ENCODE peak calls at places on chromosomes 12 and 14, in ten cellular contexts. One of them, this sample, is unnamed.

GRCh38 chr12:72296389-72296788 is 24.2 kb downstream of the TRHDE start:
- DNase-seq in lower lobe of right lung: no peak
- DNase-seq in adrenal gland: no peak
- DNase-seq in fibroblast of the aortic adventitia: no peak
- DNase-seq in neural crest cell: no peak
- DNase-seq in fibroblast of pulmonary artery: no peak
- DNase-seq in kidney: peak; percentile 43
- DNase-seq in astrocyte of the spinal cord: peak; percentile 89
- DNase-seq in upper lobe of right lung: no peak
- DNase-seq in GM20000: no peak
- DNase-seq in this sample: no peak

GRCh38 chr12:116454076-116454475 is 105.1 kb upstream of the MAP1LC3B2 start:
- DNase-seq in lower lobe of right lung: no peak
- DNase-seq in adrenal gland: no peak
- DNase-seq in fibroblast of the aortic adventitia: no peak
- DNase-seq in neural crest cell: no peak
- DNase-seq in fibroblast of pulmonary artery: no peak
- DNase-seq in kidney: peak; percentile 29
- DNase-seq in astrocyte of the spinal cord: no peak
- DNase-seq in upper lobe of right lung: no peak
- DNase-seq in GM20000: no peak
- DNase-seq in this sample: no peak

GRCh38 chr14:73753887-73754880 is 40.0 kb upstream of the PNMA1 start:
- DNase-seq in lower lobe of right lung: no peak
- DNase-seq in adrenal gland: peak; percentile 29
- DNase-seq in fibroblast of the aortic adventitia: no peak
- DNase-seq in neural crest cell: no peak
- DNase-seq in fibroblast of pulmonary artery: no peak
- DNase-seq in kidney: no peak
- DNase-seq in astrocyte of the spinal cord: peak; percentile 35
- DNase-seq in upper lobe of right lung: no peak
- DNase-seq in GM20000: peak; percentile 74
- DNase-seq in this sample: no peak

GRCh38 chr14:22428681-22429315 is 160.2 kb downstream of the DAD1 start:
- DNase-seq in lower lobe of right lung: no peak
- DNase-seq in adrenal gland: no peak
- DNase-seq in fibroblast of the aortic adventitia: peak; percentile 59
- DNase-seq in neural crest cell: no peak
- DNase-seq in fibroblast of pulmonary artery: peak; percentile 73
- DNase-seq in kidney: no peak
- DNase-seq in astrocyte of the spinal cord: no peak
- DNase-seq in upper lobe of right lung: no peak
- DNase-seq in GM20000: no peak
- DNase-seq in this sample: no peak

GRCh38 chr14:73457050-73457934 is 1.1 kb downstream of the NUMB start:
- DNase-seq in lower lobe of right lung: peak; percentile 63
- DNase-seq in adrenal gland: no peak
- DNase-seq in fibroblast of the aortic adventitia: no peak
- DNase-seq in neural crest cell: peak; percentile 18
- DNase-seq in fibroblast of pulmonary artery: no peak
- DNase-seq in kidney: peak; percentile 86
- DNase-seq in astrocyte of the spinal cord: peak; percentile 28
- DNase-seq in upper lobe of right lung: peak; percentile 72
- DNase-seq in GM20000: no peak
- DNase-seq in this sample: peak; percentile 55

GRCh38 chr12:27525373-27525772 is 1.4 kb downstream of the PPFIBP1 start:
- DNase-seq in lower lobe of right lung: no peak
- DNase-seq in adrenal gland: no peak
- DNase-seq in fibroblast of the aortic adventitia: peak; percentile 85
- DNase-seq in neural crest cell: no peak
- DNase-seq in fibroblast of pulmonary artery: peak; percentile 93
- DNase-seq in kidney: no peak
- DNase-seq in astrocyte of the spinal cord: peak; percentile 82
- DNase-seq in upper lobe of right lung: no peak
- DNase-seq in GM20000: no peak
- DNase-seq in this sample: no peak

GRCh38 chr12:122730215-122731014 is at the start of gene HCAR1:
- DNase-seq in lower lobe of right lung: no peak
- DNase-seq in adrenal gland: no peak
- DNase-seq in fibroblast of the aortic adventitia: peak; percentile 30
- DNase-seq in neural crest cell: no peak
- DNase-seq in fibroblast of pulmonary artery: peak; percentile 25
- DNase-seq in kidney: no peak
- DNase-seq in astrocyte of the spinal cord: peak; percentile 55
- DNase-seq in upper lobe of right lung: no peak
- DNase-seq in GM20000: no peak
- DNase-seq in this sample: no peak

GRCh38 chr14:83712730-83713129 is 1817.2 kb upstream of the FLRT2 start:
- DNase-seq in lower lobe of right lung: no peak
- DNase-seq in adrenal gland: no peak
- DNase-seq in fibroblast of the aortic adventitia: no peak
- DNase-seq in neural crest cell: no peak
- DNase-seq in fibroblast of pulmonary artery: no peak
- DNase-seq in kidney: no peak
- DNase-seq in astrocyte of the spinal cord: no peak
- DNase-seq in upper lobe of right lung: no peak
- DNase-seq in GM20000: no peak
- DNase-seq in this sample: no peak

GRCh38 chr14:96267336-96267735 is 11.3 kb downstream of the BDKRB1 start:
- DNase-seq in lower lobe of right lung: no peak
- DNase-seq in adrenal gland: no peak
- DNase-seq in fibroblast of the aortic adventitia: peak; percentile 92
- DNase-seq in neural crest cell: no peak
- DNase-seq in fibroblast of pulmonary artery: peak; percentile 79
- DNase-seq in kidney: no peak
- DNase-seq in astrocyte of the spinal cord: peak; percentile 50
- DNase-seq in upper lobe of right lung: no peak
- DNase-seq in GM20000: no peak
- DNase-seq in this sample: no peak

GRCh38 chr12:94169966-94170689 is 21.8 kb downstream of the PLXNC1 start:
- DNase-seq in lower lobe of right lung: no peak
- DNase-seq in adrenal gland: no peak
- DNase-seq in fibroblast of the aortic adventitia: no peak
- DNase-seq in neural crest cell: no peak
- DNase-seq in fibroblast of pulmonary artery: no peak
- DNase-seq in kidney: no peak
- DNase-seq in astrocyte of the spinal cord: no peak
- DNase-seq in upper lobe of right lung: no peak
- DNase-seq in GM20000: no peak
- DNase-seq in this sample: no peak
- TF ChIP-seq CTCF in lower lobe of right lung: no peak
- TF ChIP-seq CTCF in adrenal gland: no peak
- TF ChIP-seq CTCF in fibroblast of the aortic adventitia: no peak
- TF ChIP-seq CTCF in neural crest cell: no peak
- TF ChIP-seq CTCF in fibroblast of pulmonary artery: no peak
- TF ChIP-seq CTCF in kidney: no peak
- TF ChIP-seq CTCF in astrocyte of the spinal cord: no peak
- TF ChIP-seq CTCF in upper lobe of right lung: no peak
- TF ChIP-seq CTCF in GM20000: no peak
- TF ChIP-seq CTCF in this sample: no peak

GRCh38 chr12:126616441-126616840 is 1551.2 kb downstream of the AACS start:
- DNase-seq in lower lobe of right lung: no peak
- DNase-seq in adrenal gland: no peak
- DNase-seq in fibroblast of the aortic adventitia: no peak
- DNase-seq in neural crest cell: no peak
- DNase-seq in fibroblast of pulmonary artery: no peak
- DNase-seq in kidney: no peak
- DNase-seq in astrocyte of the spinal cord: no peak
- DNase-seq in upper lobe of right lung: no peak
- DNase-seq in GM20000: no peak
- DNase-seq in this sample: no peak

GRCh38 chr12:126617312-126617711 is 1552.1 kb downstream of the AACS start:
- DNase-seq in lower lobe of right lung: no peak
- DNase-seq in adrenal gland: peak; percentile 17
- DNase-seq in fibroblast of the aortic adventitia: no peak
- DNase-seq in neural crest cell: peak; percentile 23
- DNase-seq in fibroblast of pulmonary artery: peak; percentile 19
- DNase-seq in kidney: no peak
- DNase-seq in astrocyte of the spinal cord: no peak
- DNase-seq in upper lobe of right lung: no peak
- DNase-seq in GM20000: no peak
- DNase-seq in this sample: no peak
- TF ChIP-seq CTCF in lower lobe of right lung: peak; percentile 20
- TF ChIP-seq CTCF in adrenal gland: no peak
- TF ChIP-seq CTCF in fibroblast of the aortic adventitia: no peak
- TF ChIP-seq CTCF in neural crest cell: peak; percentile 58
- TF ChIP-seq CTCF in fibroblast of pulmonary artery: peak; percentile 41
- TF ChIP-seq CTCF in kidney: peak; percentile 15
- TF ChIP-seq CTCF in astrocyte of the spinal cord: peak; percentile 30
- TF ChIP-seq CTCF in upper lobe of right lung: peak; percentile 31
- TF ChIP-seq CTCF in GM20000: no peak
- TF ChIP-seq CTCF in this sample: no peak

GRCh38 chr14:54839681-54840080 is 62.9 kb downstream of the GCH1 start:
- DNase-seq in lower lobe of right lung: no peak
- DNase-seq in adrenal gland: no peak
- DNase-seq in fibroblast of the aortic adventitia: peak; percentile 72
- DNase-seq in neural crest cell: no peak
- DNase-seq in fibroblast of pulmonary artery: peak; percentile 71
- DNase-seq in kidney: no peak
- DNase-seq in astrocyte of the spinal cord: peak; percentile 28
- DNase-seq in upper lobe of right lung: no peak
- DNase-seq in GM20000: no peak
- DNase-seq in this sample: no peak

GRCh38 chr14:54837508-54838149 is 65.0 kb downstream of the GCH1 start:
- DNase-seq in lower lobe of right lung: no peak
- DNase-seq in adrenal gland: no peak
- DNase-seq in fibroblast of the aortic adventitia: no peak
- DNase-seq in neural crest cell: no peak
- DNase-seq in fibroblast of pulmonary artery: no peak
- DNase-seq in kidney: no peak
- DNase-seq in astrocyte of the spinal cord: no peak
- DNase-seq in upper lobe of right lung: no peak
- DNase-seq in GM20000: no peak
- DNase-seq in this sample: no peak

GRCh38 chr14:54840336-54840735 is 62.3 kb downstream of the GCH1 start:
- DNase-seq in lower lobe of right lung: no peak
- DNase-seq in adrenal gland: no peak
- DNase-seq in fibroblast of the aortic adventitia: peak; percentile 15
- DNase-seq in neural crest cell: no peak
- DNase-seq in fibroblast of pulmonary artery: no peak
- DNase-seq in kidney: no peak
- DNase-seq in astrocyte of the spinal cord: no peak
- DNase-seq in upper lobe of right lung: no peak
- DNase-seq in GM20000: no peak
- DNase-seq in this sample: no peak

GRCh38 chr14:54838931-54839512 is 63.6 kb downstream of the GCH1 start:
- DNase-seq in lower lobe of right lung: no peak
- DNase-seq in adrenal gland: no peak
- DNase-seq in fibroblast of the aortic adventitia: no peak
- DNase-seq in neural crest cell: no peak
- DNase-seq in fibroblast of pulmonary artery: no peak
- DNase-seq in kidney: no peak
- DNase-seq in astrocyte of the spinal cord: no peak
- DNase-seq in upper lobe of right lung: no peak
- DNase-seq in GM20000: no peak
- DNase-seq in this sample: no peak

GRCh38 chr14:54840798-54841197 is 61.8 kb downstream of the GCH1 start:
- DNase-seq in lower lobe of right lung: no peak
- DNase-seq in adrenal gland: no peak
- DNase-seq in fibroblast of the aortic adventitia: no peak
- DNase-seq in neural crest cell: no peak
- DNase-seq in fibroblast of pulmonary artery: no peak
- DNase-seq in kidney: no peak
- DNase-seq in astrocyte of the spinal cord: no peak
- DNase-seq in upper lobe of right lung: no peak
- DNase-seq in GM20000: no peak
- DNase-seq in this sample: no peak
- TF ChIP-seq CTCF in lower lobe of right lung: no peak
- TF ChIP-seq CTCF in adrenal gland: no peak
- TF ChIP-seq CTCF in fibroblast of the aortic adventitia: no peak
- TF ChIP-seq CTCF in neural crest cell: no peak
- TF ChIP-seq CTCF in fibroblast of pulmonary artery: no peak
- TF ChIP-seq CTCF in kidney: no peak
- TF ChIP-seq CTCF in astrocyte of the spinal cord: no peak
- TF ChIP-seq CTCF in upper lobe of right lung: no peak
- TF ChIP-seq CTCF in GM20000: no peak
- TF ChIP-seq CTCF in this sample: no peak

GRCh38 chr14:67529947-67530935 is 2.8 kb upstream of the PLEKHH1 start:
- DNase-seq in lower lobe of right lung: no peak
- DNase-seq in adrenal gland: no peak
- DNase-seq in fibroblast of the aortic adventitia: no peak
- DNase-seq in neural crest cell: no peak
- DNase-seq in fibroblast of pulmonary artery: no peak
- DNase-seq in kidney: no peak
- DNase-seq in astrocyte of the spinal cord: no peak
- DNase-seq in upper lobe of right lung: no peak
- DNase-seq in GM20000: no peak
- DNase-seq in this sample: no peak

GRCh38 chr14:67533754-67534085 is 630 bp downstream of the PLEKHH1 start:
- DNase-seq in lower lobe of right lung: no peak
- DNase-seq in adrenal gland: peak; percentile 38
- DNase-seq in fibroblast of the aortic adventitia: no peak
- DNase-seq in neural crest cell: peak; percentile 15
- DNase-seq in fibroblast of pulmonary artery: no peak
- DNase-seq in kidney: no peak
- DNase-seq in astrocyte of the spinal cord: no peak
- DNase-seq in upper lobe of right lung: no peak
- DNase-seq in GM20000: no peak
- DNase-seq in this sample: no peak

GRCh38 chr14:67532606-67532997 is 488 bp upstream of the PLEKHH1 start:
- DNase-seq in lower lobe of right lung: no peak
- DNase-seq in adrenal gland: no peak
- DNase-seq in fibroblast of the aortic adventitia: no peak
- DNase-seq in neural crest cell: no peak
- DNase-seq in fibroblast of pulmonary artery: no peak
- DNase-seq in kidney: no peak
- DNase-seq in astrocyte of the spinal cord: no peak
- DNase-seq in upper lobe of right lung: no peak
- DNase-seq in GM20000: no peak
- DNase-seq in this sample: no peak

GRCh38 chr14:67536087-67536486 is 3.0 kb downstream of the PLEKHH1 start:
- DNase-seq in lower lobe of right lung: no peak
- DNase-seq in adrenal gland: no peak
- DNase-seq in fibroblast of the aortic adventitia: no peak
- DNase-seq in neural crest cell: no peak
- DNase-seq in fibroblast of pulmonary artery: no peak
- DNase-seq in kidney: no peak
- DNase-seq in astrocyte of the spinal cord: no peak
- DNase-seq in upper lobe of right lung: no peak
- DNase-seq in GM20000: no peak
- DNase-seq in this sample: no peak

GRCh38 chr14:67532998-67533753 is at the start of gene PLEKHH1:
- DNase-seq in lower lobe of right lung: peak; percentile 85
- DNase-seq in adrenal gland: peak; percentile 85
- DNase-seq in fibroblast of the aortic adventitia: peak; percentile 48
- DNase-seq in neural crest cell: peak; percentile 65
- DNase-seq in fibroblast of pulmonary artery: peak; percentile 61
- DNase-seq in kidney: peak; percentile 92
- DNase-seq in astrocyte of the spinal cord: peak; percentile 65
- DNase-seq in upper lobe of right lung: peak; percentile 88
- DNase-seq in GM20000: peak; percentile 85
- DNase-seq in this sample: peak; percentile 93
- TF ChIP-seq CTCF in lower lobe of right lung: no peak
- TF ChIP-seq CTCF in adrenal gland: no peak
- TF ChIP-seq CTCF in fibroblast of the aortic adventitia: no peak
- TF ChIP-seq CTCF in neural crest cell: peak; percentile 47
- TF ChIP-seq CTCF in fibroblast of pulmonary artery: no peak
- TF ChIP-seq CTCF in kidney: no peak
- TF ChIP-seq CTCF in astrocyte of the spinal cord: no peak
- TF ChIP-seq CTCF in upper lobe of right lung: no peak
- TF ChIP-seq CTCF in GM20000: no peak
- TF ChIP-seq CTCF in this sample: no peak